ENCODE peak calls at places on chromosomes 1 and 21, in four cellular contexts. R is progenitor cell of endocrine pancreas; V is fibroblast of the conjunctiva; P is CD8-positive, alpha-beta memory T cell. D is an unnamed sample.

GRCh38 chr1:119467857-119468666 is 38.9 kb upstream of the HSD3B1 start:
- DNase-seq in P (no peak), R (no peak), V (no peak), D (no peak)

GRCh38 chr1:76075877-76076276 is 1.3 kb downstream of the ST6GALNAC3 start:
- DNase-seq in R (no peak), V (no peak), P (no peak), D (no peak)

GRCh38 chr1:9246841-9247785 is 12.5 kb downstream of the H6PD start:
- DNase-seq in P (no peak), V (no peak), R (no peak), D (no peak)

GRCh38 chr1:4120557-4121292 is 220.7 kb upstream of the C1orf174 start:
- DNase-seq in R (no peak), P (no peak), V (no peak), D (no peak)

GRCh38 chr1:36134805-36135339 is 9.8 kb upstream of the COL8A2 start:
- DNase-seq in V (peak), P (no peak), R (peak), D (no peak)

GRCh38 chr21:42063578-42064521 is 7.3 kb upstream of the UMODL1 start:
- DNase-seq in R (no peak), P (peak), V (no peak), D (peak)

GRCh38 chr1:182556279-182556678 is 32.8 kb downstream of the RNASEL start:
- DNase-seq in P (no peak), R (no peak), V (no peak), D (no peak)

GRCh38 chr1:2231667-2232254 is 3.6 kb downstream of the SKI start:
- DNase-seq in R (no peak), P (peak), V (peak), D (peak)

GRCh38 chr1:2301607-2302291 is 73.6 kb downstream of the SKI start:
- DNase-seq in P (no peak), V (no peak), R (no peak), D (peak)

GRCh38 chr1:236079703-236080245 is 14.9 kb upstream of the NID1 start:
- DNase-seq in R (no peak), P (no peak), V (no peak), D (no peak)

GRCh38 chr1:17233675-17234074 is 15.2 kb upstream of the PADI3 start:
- DNase-seq in V (peak), P (no peak), R (no peak), D (no peak)

GRCh38 chr1:29136463-29136915 is 12.8 kb upstream of the TMEM200B start:
- DNase-seq in R (no peak), P (no peak), V (no peak), D (no peak)

GRCh38 chr1:47323475-47324105 is 9.6 kb upstream of the STIL start:
- DNase-seq in R (no peak), P (no peak), V (no peak), D (no peak)

GRCh38 chr1:39065542-39065941 is 39.4 kb downstream of the NDUFS5 start:
- DNase-seq in P (no peak), R (no peak), V (no peak), D (no peak)

GRCh38 chr1:34060901-34061415 is 104.1 kb downstream of the CSMD2 start:
- DNase-seq in R (no peak), P (no peak), V (peak), D (no peak)

GRCh38 chr1:55212349-55213028 is 2.7 kb downstream of the USP24 start:
- DNase-seq in V (no peak), P (no peak), R (no peak), D (no peak)

GRCh38 chr1:201346337-201346939 is 31.0 kb downstream of the TNNT2 start:
- DNase-seq in V (peak), P (no peak), R (peak), D (no peak)

GRCh38 chr21:36566606-36567005 is 86.7 kb upstream of the CLDN14 start:
- DNase-seq in R (no peak), P (no peak), V (no peak), D (no peak)

GRCh38 chr21:42754270-42754933 is 101.0 kb downstream of the PDE9A start:
- DNase-seq in P (no peak), R (no peak), V (no peak), D (no peak)

GRCh38 chr1:167679714-167680113 is 42.1 kb upstream of the MPZL1 start:
- DNase-seq in R (no peak), P (no peak), V (no peak), D (no peak)

GRCh38 chr1:221440658-221441057 is 301.2 kb downstream of the DUSP10 start:
- DNase-seq in P (no peak), R (no peak), V (no peak), D (no peak)

GRCh38 chr1:161198877-161199431 is at the start of gene ADAMTS4:
- DNase-seq in V (peak), R (no peak), P (no peak), D (no peak)

GRCh38 chr1:48673725-48674124 is 103.0 kb downstream of the BEND5 start:
- DNase-seq in P (no peak), R (no peak), V (no peak), D (no peak)

GRCh38 chr1:203325418-203326091 is 20.2 kb downstream of the BTG2 start:
- DNase-seq in V (no peak), P (no peak), R (no peak), D (no peak)

GRCh38 chr1:200896571-200897187 is 2.0 kb downstream of the INAVA start:
- DNase-seq in R (peak), V (no peak), P (no peak), D (no peak)

GRCh38 chr1:54312874-54313316 is 93.3 kb downstream of the SSBP3 start:
- DNase-seq in R (no peak), V (peak), P (no peak), D (no peak)

GRCh38 chr21:44414291-44415072 is 40.8 kb upstream of the LRRC3 start:
- DNase-seq in R (peak), P (no peak), V (no peak), D (no peak)

GRCh38 chr1:165376041-165376810 is 19.7 kb upstream of the LMX1A start:
- DNase-seq in P (no peak), R (peak), V (peak), D (peak)

GRCh38 chr1:2469103-2469940 is 6.8 kb upstream of the PLCH2 start:
- DNase-seq in V (no peak), R (no peak), P (no peak), D (no peak)

GRCh38 chr1:21879928-21880618 is 57.0 kb downstream of the HSPG2 start:
- DNase-seq in V (no peak), R (no peak), P (no peak), D (no peak)